ENCODE peak calls at places on chromosomes 3 and 15, in seven cellular contexts. J is neuronal stem cell, Z is IMR-90, E is H9, D is H1, X is mesenchymal stem cell, L is trophoblast cell. A is an unnamed sample.

GRCh38 chr3:98823791-98824190 is 60.7 kb downstream of the ST3GAL6 start:
- DNase-seq in L (no peak), D (no peak), Z (peak; percentile 47), J (no peak), X (no peak), E (no peak), A (peak; percentile 8)

GRCh38 chr3:13676618-13677017 is 127.7 kb downstream of the FBLN2 start:
- DNase-seq in E (no peak), J (no peak), D (no peak), L (no peak), X (no peak), Z (no peak), A (no peak)

GRCh38 chr15:68352401-68353062 is 75.0 kb downstream of the FEM1B start:
- DNase-seq in L (peak; percentile 46), E (no peak), X (peak; percentile 98), D (no peak), Z (peak; percentile 98), J (no peak), A (no peak)

GRCh38 chr15:73873889-73874511 is 636 bp downstream of the TBC1D21 start:
- DNase-seq in X (peak; percentile 62), L (peak; percentile 90), E (peak; percentile 24), J (peak; percentile 41), Z (peak; percentile 68), D (no peak), A (peak; percentile 70)

GRCh38 chr3:8204846-8205624 is 296.6 kb upstream of the LMCD1 start:
- DNase-seq in Z (no peak), J (no peak), L (no peak), D (no peak), X (peak; percentile 77), E (no peak), A (no peak)

GRCh38 chr3:41317718-41318117 is 118.4 kb downstream of the CTNNB1 start:
- DNase-seq in J (no peak), Z (peak; percentile 20), L (no peak), E (no peak), X (peak; percentile 34), D (no peak), A (no peak)

GRCh38 chr15:70826634-70827033 is 27.3 kb downstream of the LARP6 start:
- DNase-seq in J (no peak), Z (peak; percentile 74), L (peak; percentile 24), E (no peak), D (no peak), X (peak; percentile 58), A (no peak)

GRCh38 chr3:127777332-127777731 is 45.0 kb downstream of the MGLL start:
- DNase-seq in E (no peak), D (no peak), J (no peak), Z (no peak), L (no peak), X (no peak), A (no peak)

GRCh38 chr15:78387678-78388077 is 47.5 kb downstream of the CRABP1 start:
- DNase-seq in J (no peak), Z (no peak), D (no peak), E (no peak), L (no peak), X (no peak), A (no peak)

GRCh38 chr15:67062365-67062985 is 2.9 kb upstream of the SMAD3 start:
- DNase-seq in X (no peak), E (no peak), L (no peak), J (no peak), D (no peak), Z (no peak), A (no peak)

GRCh38 chr3:23115171-23115877 is 87.8 kb upstream of the UBE2E2 start:
- DNase-seq in D (no peak), L (peak; percentile 51), J (no peak), E (no peak), Z (no peak), X (no peak), A (no peak)

GRCh38 chr3:12752111-12752510 is 6.9 kb downstream of the TMEM40 start:
- DNase-seq in Z (peak; percentile 21), E (no peak), J (no peak), D (no peak), L (peak; percentile 21), X (no peak), A (no peak)

GRCh38 chr15:100902436-100903190 is 16.5 kb upstream of the LRRK1 start:
- DNase-seq in X (no peak), E (peak; percentile 10), D (no peak), J (no peak), Z (peak; percentile 89), L (peak; percentile 81), A (no peak)

GRCh38 chr15:55289011-55289572 is 521 bp downstream of the RAB27A start:
- DNase-seq in J (peak; percentile 23), L (peak; percentile 63), X (peak; percentile 80), Z (peak; percentile 39), D (no peak), E (peak; percentile 47), A (peak; percentile 66)

DNA sequence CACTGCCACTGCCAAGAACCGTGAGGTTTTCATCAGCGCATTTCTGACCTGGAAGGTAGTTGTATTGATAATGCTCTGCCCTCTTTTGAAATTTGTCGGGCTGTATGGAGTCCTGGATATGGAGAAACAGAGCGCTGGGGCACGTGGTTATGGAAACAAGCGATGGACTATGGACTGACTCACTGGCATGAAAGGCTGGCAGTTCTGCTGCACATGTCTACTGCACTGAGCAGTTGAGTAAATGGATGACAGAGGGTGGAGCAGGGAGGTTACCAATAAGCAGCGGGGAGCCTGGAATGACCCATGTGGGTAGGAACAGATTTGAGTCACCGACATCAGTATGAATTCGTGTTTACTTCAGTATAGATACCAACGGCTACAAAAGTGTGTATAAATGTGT is 429.5 kb downstream of the OCA2 start:
- DNase-seq in X (no peak), J (no peak), L (no peak), E (no peak), D (no peak), Z (no peak), A (no peak)
- H3K27ac ChIP-seq in X (no peak overlapping the region), J (no peak overlapping the region), L (no peak overlapping the region), E (no peak overlapping the region), D (no peak overlapping the region), Z (no peak overlapping the region), A (no peak overlapping the region)

DNA sequence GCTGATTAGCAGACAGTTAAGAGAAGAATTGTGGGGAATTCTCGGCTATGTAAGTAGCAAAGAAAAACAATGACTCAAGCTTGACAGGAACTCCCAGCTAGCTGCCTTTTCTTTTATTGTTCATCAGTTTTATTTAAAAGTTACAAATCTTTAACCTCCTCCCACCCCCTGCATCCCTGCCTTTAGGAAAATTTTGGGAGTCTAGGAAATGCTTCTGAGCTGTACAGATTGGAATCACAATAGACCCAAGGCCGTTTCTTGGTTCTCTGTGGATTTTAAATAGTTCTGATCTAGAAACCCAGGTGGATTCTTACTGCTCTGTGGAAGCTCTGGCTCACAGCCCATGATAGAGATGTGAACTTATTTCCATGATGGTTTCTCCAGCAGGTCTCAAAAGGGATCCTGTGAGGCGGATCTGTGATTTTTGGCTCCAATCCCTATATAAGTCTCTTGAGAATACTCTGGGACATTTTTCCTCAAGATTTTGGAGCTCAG is 312.3 kb downstream of the EPHA3 start:
- DNase-seq in D (no peak), Z (no peak), L (no peak), E (no peak), J (no peak), X (no peak), A (no peak)
- H2BK5ac ChIP-seq in D (no peak overlapping the region), Z (no peak overlapping the region), L (no peak overlapping the region), E (no peak overlapping the region), J (no peak overlapping the region), X (no peak overlapping the region), A (no peak overlapping the region)

GRCh38 chr3:131349454-131349853 is 32.1 kb upstream of the NUDT16 start:
- DNase-seq in Z (no peak), D (no peak), J (no peak), E (no peak), L (no peak), X (no peak), A (no peak)

GRCh38 chr3:131353016-131353877 is 28.3 kb upstream of the NUDT16 start:
- DNase-seq in J (no peak), E (no peak), Z (no peak), L (no peak), X (no peak), D (no peak), A (no peak)

GRCh38 chr3:131350506-131350905 is 31.1 kb upstream of the NUDT16 start:
- DNase-seq in L (peak; percentile 75), J (no peak), Z (peak; percentile 22), X (no peak), E (no peak), D (no peak), A (no peak)

GRCh38 chr3:131348911-131349310 is 32.7 kb upstream of the NUDT16 start:
- DNase-seq in X (no peak), L (no peak), Z (no peak), D (no peak), E (no peak), J (no peak), A (no peak)

DNA sequence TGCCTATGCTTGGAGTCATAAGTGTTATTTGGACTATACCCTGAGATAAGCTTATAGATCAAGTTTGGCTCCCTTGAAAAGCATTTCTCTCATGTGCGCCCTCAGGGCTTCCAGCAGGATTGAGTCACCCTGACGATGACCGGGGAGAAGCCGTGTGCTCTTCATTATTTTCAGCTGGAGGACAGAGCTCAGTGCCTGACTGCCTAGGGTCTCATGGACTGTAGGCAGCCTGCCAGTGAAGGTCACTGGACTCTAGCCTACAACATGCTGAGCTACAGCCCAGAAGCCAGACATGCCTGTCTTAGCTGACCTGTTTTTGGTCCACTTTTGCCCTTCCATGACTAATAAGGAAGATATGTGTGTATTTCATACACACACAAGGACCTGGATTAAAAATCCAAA is 31.6 kb upstream of the NUDT16 start:
- DNase-seq in E (no peak), X (peak; percentile 51), D (no peak), L (peak; percentile 96), Z (peak; percentile 70), J (no peak), A (peak; percentile 44)
- H3K27ac ChIP-seq in E (no peak overlapping the region), X (peak overlapping the region; percentile 70), D (no peak overlapping the region), L (peak overlapping the region; percentile 0), Z (no peak overlapping the region), J (no peak overlapping the region), A (no peak overlapping the region)

DNA sequence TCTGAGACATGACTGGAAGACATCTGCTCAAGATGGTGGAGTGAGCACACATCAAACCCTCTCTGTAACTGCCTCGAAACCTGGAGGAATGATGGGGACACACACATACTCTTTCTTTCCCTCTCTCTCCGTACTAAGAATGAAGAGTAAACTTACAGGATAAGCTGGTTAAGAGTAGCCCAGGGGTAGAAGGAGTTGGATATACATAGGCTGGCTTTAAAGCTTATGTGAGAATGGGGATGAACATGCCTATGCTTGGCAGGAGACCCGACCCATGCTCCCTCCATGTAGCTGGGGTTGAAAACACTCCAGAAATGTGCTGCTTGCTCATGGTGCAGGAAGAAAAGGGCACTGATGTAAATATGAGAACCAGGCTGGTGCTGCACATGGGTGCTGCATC is 68.9 kb downstream of the IL20RB start:
- DNase-seq in D (no peak), L (no peak), E (no peak), Z (no peak), X (no peak), J (no peak), A (no peak)
- H2BK5ac ChIP-seq in D (no peak overlapping the region), L (no peak overlapping the region), E (no peak overlapping the region), Z (no peak overlapping the region), X (no peak overlapping the region), J (no peak overlapping the region), A (no peak overlapping the region)